ENCODE peak calls at places on chromosomes 6 and 20, in six cellular contexts. One of them, this sample, is unnamed. For H3K36me3, the result is how much of the 10 kb centered on the place peaks cover.

GRCh38 chr6:8108031-8108660 is 5.8 kb upstream of the EEF1E1 start:
- DNase-seq in heart right ventricle: no peak
- DNase-seq in ascending aorta: no peak
- DNase-seq in tibial nerve: no peak
- DNase-seq in K562: peak
- DNase-seq in ovary: no peak
- DNase-seq in this sample: peak

GRCh38 chr6:50707652-50708325 is 5.5 kb upstream of the TFAP2D start:
- DNase-seq in tibial nerve: no peak
- DNase-seq in heart right ventricle: no peak
- DNase-seq in ovary: no peak
- DNase-seq in ascending aorta: no peak
- DNase-seq in K562: no peak
- DNase-seq in this sample: peak

GRCh38 chr6:40894962-40895799 is 143.8 kb downstream of the UNC5CL start:
- DNase-seq in heart right ventricle: peak
- DNase-seq in tibial nerve: peak
- DNase-seq in ovary: peak
- DNase-seq in ascending aorta: no peak
- DNase-seq in K562: peak
- DNase-seq in this sample: peak

GRCh38 chr6:46789434-46790358 is 3.5 kb upstream of the MEP1A start:
- DNase-seq in K562: no peak
- DNase-seq in ascending aorta: no peak
- DNase-seq in ovary: no peak
- DNase-seq in tibial nerve: no peak
- DNase-seq in heart right ventricle: no peak
- DNase-seq in this sample: no peak

GRCh38 chr20:57342829-57343228 is 8.2 kb upstream of the RAE1 start:
- DNase-seq in ascending aorta: no peak
- DNase-seq in K562: no peak
- DNase-seq in ovary: no peak
- DNase-seq in tibial nerve: no peak
- DNase-seq in heart right ventricle: no peak
- DNase-seq in this sample: peak

GRCh38 chr6:32459781-32460424 is 20.2 kb downstream of the HLA-DRA start:
- DNase-seq in K562: no peak
- DNase-seq in heart right ventricle: no peak
- DNase-seq in ovary: no peak
- DNase-seq in tibial nerve: no peak
- DNase-seq in ascending aorta: no peak
- DNase-seq in this sample: no peak

GRCh38 chr6:126650931-126651330 is 311.0 kb downstream of the CENPW start:
- DNase-seq in ascending aorta: no peak
- DNase-seq in heart right ventricle: no peak
- DNase-seq in K562: no peak
- DNase-seq in ovary: no peak
- DNase-seq in tibial nerve: no peak
- DNase-seq in this sample: no peak

GRCh38 chr6:170316071-170316470 is 9.5 kb downstream of the FAM120B start:
- DNase-seq in K562: no peak
- DNase-seq in ovary: no peak
- DNase-seq in tibial nerve: no peak
- DNase-seq in ascending aorta: no peak
- DNase-seq in heart right ventricle: no peak
- DNase-seq in this sample: no peak

GRCh38 chr6:128487746-128488145 is 32.7 kb downstream of the PTPRK start:
- DNase-seq in ovary: no peak
- DNase-seq in heart right ventricle: no peak
- DNase-seq in tibial nerve: no peak
- DNase-seq in ascending aorta: no peak
- DNase-seq in K562: no peak
- DNase-seq in this sample: no peak

GRCh38 chr6:56775498-56776166 is 132.9 kb upstream of the DST start:
- DNase-seq in ascending aorta: no peak
- DNase-seq in tibial nerve: no peak
- DNase-seq in K562: no peak
- DNase-seq in heart right ventricle: no peak
- DNase-seq in ovary: no peak
- DNase-seq in this sample: no peak

GRCh38 chr6:143545165-143545564 is 33.6 kb upstream of the FUCA2 start:
- DNase-seq in ascending aorta: no peak
- DNase-seq in heart right ventricle: no peak
- DNase-seq in ovary: no peak
- DNase-seq in K562: no peak
- DNase-seq in tibial nerve: no peak
- DNase-seq in this sample: no peak

GRCh38 chr6:168408504-168409136 is 32.4 kb upstream of the SMOC2 start:
- DNase-seq in heart right ventricle: no peak
- DNase-seq in tibial nerve: no peak
- DNase-seq in K562: no peak
- DNase-seq in ascending aorta: no peak
- DNase-seq in ovary: no peak
- DNase-seq in this sample: no peak

GRCh38 chr20:62861732-62862336 is at the start of gene TCFL5:
- DNase-seq in ascending aorta: peak
- DNase-seq in heart right ventricle: peak
- DNase-seq in ovary: peak
- DNase-seq in tibial nerve: peak
- DNase-seq in K562: peak
- DNase-seq in this sample: peak

GRCh38 chr6:113856011-113856551 is 1.1 kb upstream of the MARCKS start:
- DNase-seq in ascending aorta: no peak
- DNase-seq in heart right ventricle: peak
- DNase-seq in K562: peak
- DNase-seq in tibial nerve: peak
- DNase-seq in ovary: peak
- DNase-seq in this sample: peak

GRCh38 chr20:21505810-21506530 is 7.9 kb downstream of the NKX2-2 start:
- DNase-seq in tibial nerve: no peak
- DNase-seq in ovary: peak
- DNase-seq in K562: peak
- DNase-seq in ascending aorta: no peak
- DNase-seq in heart right ventricle: peak
- DNase-seq in this sample: peak

GRCh38 chr20:25288291-25289181 is 40.7 kb downstream of the PYGB start:
- DNase-seq in K562: no peak
- DNase-seq in ovary: no peak
- DNase-seq in ascending aorta: peak
- DNase-seq in tibial nerve: no peak
- DNase-seq in heart right ventricle: no peak
- DNase-seq in this sample: no peak

GRCh38 chr6:167791780-167792478 is 34.8 kb upstream of the AFDN start:
- DNase-seq in heart right ventricle: no peak
- DNase-seq in tibial nerve: no peak
- DNase-seq in K562: no peak
- DNase-seq in ovary: no peak
- DNase-seq in ascending aorta: no peak
- DNase-seq in this sample: no peak

GRCh38 chr6:10403385-10404106 is 11.3 kb downstream of the TFAP2A start:
- DNase-seq in ascending aorta: no peak
- DNase-seq in tibial nerve: no peak
- DNase-seq in ovary: no peak
- DNase-seq in heart right ventricle: no peak
- DNase-seq in K562: no peak
- DNase-seq in this sample: peak

GRCh38 chr6:7469696-7470095 is 71.8 kb upstream of the DSP start:
- DNase-seq in ovary: no peak
- DNase-seq in tibial nerve: no peak
- DNase-seq in ascending aorta: no peak
- DNase-seq in K562: no peak
- DNase-seq in heart right ventricle: no peak
- DNase-seq in this sample: peak

GRCh38 chr20:3749689-3750639 is 17.5 kb downstream of the HSPA12B start:
- DNase-seq in tibial nerve: no peak
- DNase-seq in K562: peak
- DNase-seq in ovary: no peak
- DNase-seq in ascending aorta: no peak
- DNase-seq in heart right ventricle: peak
- DNase-seq in this sample: peak

GRCh38 chr6:134007077-134007476 is 45.3 kb downstream of the SLC2A12 start:
- DNase-seq in heart right ventricle: no peak
- DNase-seq in K562: no peak
- DNase-seq in ascending aorta: no peak
- DNase-seq in ovary: no peak
- DNase-seq in tibial nerve: no peak
- DNase-seq in this sample: no peak

GRCh38 chr6:38391206-38391908 is 248.4 kb downstream of the BTBD9 start:
- DNase-seq in ovary: no peak
- DNase-seq in heart right ventricle: no peak
- DNase-seq in tibial nerve: no peak
- DNase-seq in ascending aorta: no peak
- DNase-seq in K562: no peak
- DNase-seq in this sample: no peak

GRCh38 chr6:97947841-97948240 is 664.8 kb upstream of the MMS22L start:
- DNase-seq in ascending aorta: no peak
- DNase-seq in heart right ventricle: no peak
- DNase-seq in tibial nerve: peak
- DNase-seq in K562: peak
- DNase-seq in ovary: no peak
- DNase-seq in this sample: peak

DNA sequence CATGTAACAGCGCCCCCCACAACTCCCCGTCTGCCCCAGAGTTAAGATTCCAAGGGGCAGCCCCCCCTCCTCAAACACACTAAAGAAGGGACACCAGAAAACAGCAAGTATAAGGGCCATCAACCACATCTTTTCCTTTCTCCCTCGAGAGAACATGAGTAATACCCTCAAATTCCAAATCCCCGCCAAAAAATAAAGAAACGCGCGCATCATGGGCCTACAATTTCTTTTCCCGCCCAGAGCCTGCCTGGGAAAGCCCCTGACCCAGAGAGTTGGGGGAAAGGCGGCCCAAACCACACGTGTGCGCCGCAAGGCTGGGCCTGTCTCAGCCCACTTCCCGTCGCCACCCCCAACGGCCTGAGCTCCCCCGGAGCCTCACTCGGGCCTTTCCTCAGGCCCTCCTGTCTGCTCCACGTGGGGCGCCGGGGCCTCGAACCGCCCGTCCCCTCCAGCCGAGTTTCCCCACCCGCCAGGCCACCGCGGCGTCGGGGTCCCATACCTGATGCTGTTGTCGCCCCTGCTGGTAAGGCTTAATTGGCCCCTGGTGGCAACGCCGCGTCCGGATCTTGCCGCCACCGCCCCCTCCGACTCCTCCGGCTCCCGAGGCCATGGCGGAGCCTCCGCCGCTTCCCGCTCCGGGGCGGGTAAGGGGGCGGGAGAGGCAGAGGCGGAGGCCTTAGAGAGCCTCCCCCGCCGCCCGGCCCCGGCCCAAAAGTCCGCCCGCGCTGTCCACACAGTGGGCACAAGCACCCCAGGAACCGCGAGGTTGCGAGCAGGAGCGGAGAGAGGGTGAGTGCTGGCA is 746 bp downstream of the NUP153 start:
- DNase-seq in K562: peak
- DNase-seq in ascending aorta: no peak
- DNase-seq in heart right ventricle: peak
- DNase-seq in ovary: peak
- DNase-seq in tibial nerve: peak
- DNase-seq in this sample: peak
- TF ChIP-seq CTCF in K562: peak
- TF ChIP-seq CTCF in ascending aorta: no peak
- TF ChIP-seq CTCF in heart right ventricle: no peak
- TF ChIP-seq CTCF in ovary: peak
- TF ChIP-seq CTCF in tibial nerve: no peak
- TF ChIP-seq CTCF in this sample: no peak

DNA sequence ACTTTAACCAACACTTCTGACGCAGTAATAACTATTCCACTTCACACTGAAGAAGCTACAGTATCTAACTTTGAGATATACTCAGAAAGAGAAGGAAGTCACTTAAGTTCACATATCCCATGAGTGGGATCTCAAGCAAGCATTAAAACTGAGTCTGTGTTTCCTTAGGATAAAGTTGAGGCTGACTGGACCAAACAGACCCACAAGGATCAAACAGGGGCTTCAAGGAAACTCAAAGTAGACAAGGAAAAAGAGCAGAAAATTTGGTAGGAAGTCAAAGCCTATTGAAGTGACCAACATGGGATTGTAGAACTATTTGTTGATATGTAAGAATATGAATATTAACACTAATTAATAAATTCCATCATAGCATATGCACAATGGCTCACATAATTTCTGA is 294.9 kb downstream of the ADGB start:
- DNase-seq in ascending aorta: no peak
- DNase-seq in heart right ventricle: no peak
- DNase-seq in K562: no peak
- DNase-seq in ovary: no peak
- DNase-seq in tibial nerve: no peak
- DNase-seq in this sample: no peak
- H3K27ac ChIP-seq in ascending aorta: no peak
- H3K27ac ChIP-seq in heart right ventricle: no peak
- H3K27ac ChIP-seq in K562: peak
- H3K27ac ChIP-seq in ovary: no peak
- H3K27ac ChIP-seq in tibial nerve: no peak
- H3K27ac ChIP-seq in this sample: no peak

DNA sequence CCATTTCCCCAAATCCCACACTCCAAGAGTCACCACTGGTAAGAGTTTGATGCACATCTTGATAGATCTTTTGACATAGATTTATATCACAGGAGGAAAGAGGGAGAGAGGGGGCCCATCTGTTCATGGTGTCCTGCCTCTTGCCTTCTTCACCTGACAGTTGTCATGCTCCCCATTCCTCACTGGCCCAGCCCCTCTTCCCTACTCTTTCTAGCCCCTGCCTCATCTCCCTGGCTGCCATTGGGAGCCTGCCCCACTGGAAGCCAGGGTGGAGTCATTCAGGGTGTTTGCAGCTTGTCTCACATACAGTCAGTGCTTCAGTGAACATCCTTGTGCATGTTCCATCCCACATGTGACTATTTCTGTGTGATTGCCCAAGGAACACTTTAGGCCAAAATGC is 27.6 kb downstream of the SIRPA start:
- DNase-seq in K562: no peak
- DNase-seq in ascending aorta: no peak
- DNase-seq in tibial nerve: no peak
- DNase-seq in ovary: no peak
- DNase-seq in heart right ventricle: no peak
- DNase-seq in this sample: no peak
- H3K36me3 ChIP-seq in K562: under half
- H3K36me3 ChIP-seq in ascending aorta: under half
- H3K36me3 ChIP-seq in tibial nerve: half or more
- H3K36me3 ChIP-seq in ovary: under half
- H3K36me3 ChIP-seq in heart right ventricle: under half
- H3K36me3 ChIP-seq in this sample: under half

DNA sequence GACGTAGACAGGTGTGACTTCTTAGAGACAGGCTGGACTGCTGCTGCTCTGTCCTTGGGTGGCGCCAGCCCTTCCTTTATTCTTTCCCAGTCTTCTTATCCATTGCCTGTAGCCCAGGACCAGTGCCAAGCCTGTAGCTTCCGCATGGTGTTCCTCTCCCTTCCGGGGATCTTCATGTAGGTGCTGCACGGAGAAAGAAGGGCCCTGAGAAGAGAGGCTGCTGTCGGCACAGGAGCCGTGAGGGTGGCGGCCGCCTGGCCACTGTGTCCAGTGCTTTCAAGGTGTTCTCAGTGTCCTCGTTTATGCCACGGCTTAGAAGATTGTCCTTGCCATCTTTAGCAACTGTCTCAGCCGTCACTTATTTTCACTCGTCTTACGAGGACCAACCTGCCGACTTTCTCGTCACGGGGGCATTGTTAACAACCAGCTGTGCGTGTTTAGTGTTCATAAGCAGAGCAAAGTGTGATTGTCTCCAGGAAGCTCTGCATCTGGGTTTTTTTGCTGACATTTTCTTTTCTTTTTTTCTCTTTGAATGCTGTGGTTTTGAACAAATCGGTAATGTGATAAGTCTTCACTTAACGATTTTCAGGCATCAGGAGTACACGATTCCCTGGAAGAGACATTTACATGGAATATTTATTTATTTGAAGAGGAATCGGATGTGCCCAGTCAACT is 61.2 kb downstream of the PPP1R14C start:
- DNase-seq in tibial nerve: no peak
- DNase-seq in ovary: no peak
- DNase-seq in K562: no peak
- DNase-seq in ascending aorta: no peak
- DNase-seq in heart right ventricle: no peak
- DNase-seq in this sample: no peak
- TF ChIP-seq CTCF in tibial nerve: no peak
- TF ChIP-seq CTCF in ovary: no peak
- TF ChIP-seq CTCF in K562: no peak
- TF ChIP-seq CTCF in ascending aorta: no peak
- TF ChIP-seq CTCF in heart right ventricle: no peak
- TF ChIP-seq CTCF in this sample: no peak

This sample was measured in cardiac muscle cell.